ENCODE peak calls at places on chromosomes 1 and 21, in six cellular contexts. D, H, X, A, J and W are unnamed samples.

GRCh38 chr21:40118527-40118926 is 251.3 kb downstream of the PCP4 start:
- DNase-seq in J (no peak), H (no peak), D (no peak), A (no peak), X (no peak), W (no peak)

GRCh38 chr1:23448846-23449245 is 24.3 kb upstream of the TCEA3 start:
- DNase-seq in H (no peak), D (no peak), A (no peak), J (no peak), X (no peak), W (no peak)

GRCh38 chr1:113490384-113490783 is 100.1 kb downstream of the MAGI3 start:
- DNase-seq in H (no peak), J (no peak), D (no peak), X (no peak), A (no peak), W (no peak)

GRCh38 chr1:182507685-182508084 is 57.7 kb downstream of the RGSL1 start:
- DNase-seq in H (no peak), D (peak; percentile 56), X (no peak), A (no peak), J (no peak), W (no peak)

GRCh38 chr1:231806623-231807470 is 180.3 kb downstream of the DISC1 start:
- DNase-seq in D (peak; percentile 60), J (no peak), H (peak; percentile 36), X (peak; percentile 60), A (no peak), W (peak; percentile 72)

GRCh38 chr1:56577859-56578663 is 1.3 kb downstream of the PLPP3 start:
- DNase-seq in H (no peak), A (no peak), D (peak; percentile 73), X (no peak), J (peak; percentile 60), W (peak; percentile 85)

GRCh38 chr1:60132985-60133673 is 59.6 kb upstream of the C1orf87 start:
- DNase-seq in X (no peak), H (no peak), A (no peak), J (peak; percentile 81), D (no peak), W (no peak)

GRCh38 chr1:247337250-247337746 is 5.6 kb upstream of the ZNF496 start:
- DNase-seq in A (no peak), H (no peak), J (no peak), X (peak; percentile 39), D (no peak), W (no peak)

GRCh38 chr1:89311757-89312156 is 39.1 kb upstream of the GBP5 start:
- DNase-seq in X (no peak), H (no peak), D (no peak), J (no peak), A (no peak), W (no peak)

GRCh38 chr1:198934414-198934813 is 295.6 kb downstream of the PTPRC start:
- DNase-seq in J (no peak), D (no peak), A (no peak), X (no peak), H (no peak), W (no peak)

GRCh38 chr1:15231714-15232201 is 15.3 kb upstream of the FHAD1 start:
- DNase-seq in X (no peak), A (no peak), D (no peak), J (no peak), H (no peak), W (peak; percentile 18)

GRCh38 chr1:24503003-24503751 is 541 bp downstream of the RCAN3 start:
- DNase-seq in X (no peak), D (no peak), H (no peak), A (no peak), J (no peak), W (no peak)

GRCh38 chr1:176118985-176119384 is 88.1 kb downstream of the COP1 start:
- DNase-seq in J (peak; percentile 11), D (no peak), A (no peak), H (no peak), X (no peak), W (no peak)

GRCh38 chr1:246791303-246791918 is 67.2 kb downstream of the SCCPDH start:
- DNase-seq in H (no peak), J (no peak), X (no peak), D (no peak), A (no peak), W (no peak)

GRCh38 chr1:230140221-230141001 is 73.4 kb downstream of the GALNT2 start:
- DNase-seq in J (peak; percentile 72), A (no peak), D (no peak), H (no peak), X (no peak), W (no peak)

GRCh38 chr1:183983371-183984105 is 54.0 kb downstream of the COLGALT2 start:
- DNase-seq in D (no peak), X (no peak), J (peak; percentile 17), H (no peak), A (no peak), W (no peak)

GRCh38 chr1:167601442-167602380 is 28.3 kb upstream of the RCSD1 start:
- DNase-seq in H (no peak), J (no peak), X (peak; percentile 46), D (peak; percentile 82), A (no peak), W (peak; percentile 80)

DNA sequence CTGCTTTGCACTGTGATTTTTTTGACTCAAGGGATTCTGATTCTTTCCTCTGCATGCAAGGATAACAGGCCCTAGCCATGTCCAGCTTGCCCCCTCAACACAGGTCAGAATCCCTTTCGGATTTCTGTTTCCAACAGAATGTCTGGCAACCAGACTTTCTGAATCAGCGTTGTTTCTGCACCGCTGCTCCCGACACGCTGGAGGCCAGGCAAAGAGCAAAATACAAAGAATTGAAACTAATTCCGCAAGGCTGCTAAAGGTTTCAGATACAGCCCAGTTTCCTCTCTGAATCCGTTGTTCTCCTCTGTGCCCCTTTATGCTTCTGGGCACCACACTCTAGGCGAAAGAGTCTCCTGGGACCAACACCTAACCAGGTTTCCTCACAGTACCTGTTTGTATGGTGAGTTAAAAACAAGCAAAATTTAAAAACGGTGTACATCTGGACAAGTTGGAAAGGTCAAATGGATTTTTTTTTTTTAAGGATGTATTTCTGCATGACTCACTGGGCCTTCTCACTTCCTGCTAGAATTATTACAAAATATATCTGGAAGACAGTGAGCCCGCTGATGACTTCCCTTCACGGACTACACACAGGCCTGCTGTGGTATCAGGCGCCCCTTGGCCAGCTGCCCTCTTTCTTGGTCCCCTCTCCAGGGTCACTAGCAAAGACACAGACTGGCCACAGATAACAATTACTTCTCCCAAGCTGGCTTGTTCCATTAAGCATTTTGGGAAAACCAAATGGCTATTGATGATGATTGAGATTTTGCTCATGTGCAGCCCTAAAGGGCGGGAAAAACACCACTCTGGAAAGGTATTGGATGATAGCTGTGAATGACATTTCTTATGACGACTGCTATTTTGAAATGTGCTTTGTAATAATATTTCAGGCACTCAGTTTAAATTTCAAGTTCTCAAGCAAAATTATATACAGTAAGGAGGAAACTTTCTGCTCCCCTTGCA is 118.3 kb downstream of the TGFB2 start:
- DNase-seq in J (peak; percentile 74), D (peak; percentile 67), X (no peak), H (no peak), A (no peak), W (no peak)
- H3K27ac ChIP-seq in J (peak overlapping the region; percentile 75), D (peak overlapping the region; percentile 74), X (no peak overlapping the region), H (peak overlapping the region; percentile 10), A (peak overlapping the region; percentile 86), W (peak overlapping the region; percentile 59)

GRCh38 chr1:79683420-79683819 is 676.9 kb upstream of the ADGRL4 start:
- DNase-seq in H (no peak), D (no peak), X (no peak), A (no peak), J (no peak), W (no peak)

GRCh38 chr1:79682478-79682877 is 675.9 kb upstream of the ADGRL4 start:
- DNase-seq in A (no peak), H (no peak), D (no peak), J (no peak), X (no peak), W (no peak)

GRCh38 chr1:79681382-79681781 is 674.9 kb upstream of the ADGRL4 start:
- DNase-seq in X (no peak), A (no peak), H (no peak), D (no peak), J (no peak), W (no peak)

GRCh38 chr1:79679916-79680315 is 673.4 kb upstream of the ADGRL4 start:
- DNase-seq in H (no peak), X (no peak), J (no peak), A (no peak), D (no peak), W (peak; percentile 16)
- H3K4me1 ChIP-seq in H (no peaks in the 10 kb centered on the region), X (no peaks in the 10 kb centered on the region), J (no peaks in the 10 kb centered on the region), A (peaks cover 5% of the 10 kb centered on the region), D (no peaks in the 10 kb centered on the region), W (no peaks in the 10 kb centered on the region)

DNA sequence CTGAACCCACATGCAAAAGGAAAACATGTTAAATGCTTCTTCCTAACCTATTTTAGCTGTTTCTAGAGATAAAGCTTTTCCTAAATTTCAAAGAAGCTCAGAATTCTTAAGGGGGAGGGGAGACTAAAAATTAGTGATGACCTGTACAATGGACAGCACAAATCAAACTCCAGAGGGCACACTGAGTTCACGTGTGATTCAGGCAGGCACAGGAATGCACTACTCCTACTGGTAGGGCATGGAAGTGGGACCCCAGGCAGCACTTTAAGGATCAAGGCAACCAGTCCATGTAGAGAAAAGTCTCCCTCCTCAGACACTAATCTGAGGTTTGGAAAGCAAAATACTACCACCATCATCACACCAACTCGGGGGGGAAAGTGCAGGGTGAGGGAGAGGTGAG is 31.3 kb upstream of the CLCA4 start:
- DNase-seq in A (no peak), J (peak; percentile 28), X (peak; percentile 25), D (no peak), H (peak; percentile 62), W (no peak)
- TF ChIP-seq CTCF in A (no peak), J (no peak), X (peak; percentile 97), D (no peak), H (peak; percentile 94), W (peak; percentile 36)

GRCh38 chr1:110963666-110964399 is at the start of gene LRIF1:
- DNase-seq in D (peak; percentile 100), J (peak; percentile 100), H (peak; percentile 95), X (peak; percentile 98), A (peak; percentile 93), W (peak; percentile 100)

GRCh38 chr1:110960777-110961420 is 2.8 kb downstream of the LRIF1 start:
- DNase-seq in J (no peak), D (no peak), H (no peak), X (peak; percentile 35), A (no peak), W (no peak)

GRCh38 chr1:110964400-110964903 is 730 bp upstream of the LRIF1 start:
- DNase-seq in J (no peak), A (no peak), H (no peak), X (no peak), D (no peak), W (no peak)

GRCh38 chr1:110962892-110963665 is 643 bp downstream of the LRIF1 start:
- DNase-seq in H (peak; percentile 41), J (peak; percentile 88), X (peak; percentile 61), D (peak; percentile 55), A (peak; percentile 4), W (peak; percentile 78)

GRCh38 chr1:110961902-110962301 is 1.8 kb downstream of the LRIF1 start:
- DNase-seq in D (no peak), H (no peak), A (no peak), X (no peak), J (no peak), W (no peak)
- H3K27ac ChIP-seq in D (no peak overlapping the region), H (no peak overlapping the region), A (no peak overlapping the region), X (peak overlapping the region; percentile 98), J (no peak overlapping the region), W (no peak overlapping the region)

GRCh38 chr1:154329152-154329521 is 3.8 kb downstream of the ATP8B2 start:
- DNase-seq in A (no peak), H (no peak), D (no peak), X (no peak), J (no peak), W (no peak)
- H3K4me1 ChIP-seq in A (peaks cover 24% of the 10 kb centered on the region), H (peaks cover 26% of the 10 kb centered on the region), D (peaks cover 23% of the 10 kb centered on the region), X (peaks cover 12% of the 10 kb centered on the region), J (peaks cover 28% of the 10 kb centered on the region), W (peaks cover 39% of the 10 kb centered on the region)